ENCODE peak calls at places on chromosome 10, in ten cellular contexts. Z is Panc1, U is mesothelial cell of epicardium, N is PC-3, Q is neural crest cell, O is A549, G is astrocyte, A is heart left ventricle, W is nephron progenitor cell, V is cardiac fibroblast. X is an unnamed sample.

GRCh38 chr10:6530211-6530840 is 49.8 kb downstream of the PRKCQ start:
- DNase-seq in Q (no peak), O (no peak), W (no peak), V (no peak), A (no peak), N (no peak), G (no peak), U (no peak), Z (no peak), X (no peak)

GRCh38 chr10:33237736-33238624 is 96.5 kb downstream of the NRP1 start:
- DNase-seq in W (no peak), Z (peak), A (no peak), N (peak), G (peak), Q (no peak), V (peak), O (peak), U (no peak), X (no peak)

GRCh38 chr10:99233000-99233679 is 2.5 kb downstream of the HPSE2 start:
- DNase-seq in O (no peak), Q (no peak), G (no peak), U (no peak), Z (no peak), N (no peak), W (peak), V (no peak), A (no peak), X (no peak)

GRCh38 chr10:36634916-36635315 is 490.5 kb upstream of the ANKRD30A start:
- DNase-seq in O (no peak), W (no peak), Z (no peak), G (peak), V (peak), U (no peak), N (peak), Q (no peak), A (no peak), X (no peak)

GRCh38 chr10:12252882-12253546 is 57.0 kb downstream of the CDC123 start:
- DNase-seq in O (peak), Q (no peak), N (peak), V (no peak), Z (no peak), U (no peak), G (no peak), A (no peak), W (no peak), X (peak)

GRCh38 chr10:60914676-60915075 is 29.3 kb downstream of the RHOBTB1 start:
- DNase-seq in Q (no peak), U (no peak), N (no peak), O (no peak), G (peak), V (peak), Z (no peak), A (no peak), W (no peak), X (no peak)

GRCh38 chr10:78301481-78301880 is 267.8 kb downstream of the RPS24 start:
- DNase-seq in Q (no peak), V (no peak), O (no peak), A (no peak), N (no peak), Z (no peak), U (peak), G (no peak), W (no peak), X (no peak)

GRCh38 chr10:112189465-112189864 is 5.9 kb upstream of the GPAM start:
- DNase-seq in U (no peak), W (no peak), O (no peak), Q (no peak), Z (no peak), N (no peak), V (no peak), G (no peak), A (no peak), X (no peak)

GRCh38 chr10:103181244-103181643 is 11.8 kb downstream of the NT5C2 start:
- DNase-seq in V (peak), N (no peak), O (no peak), G (no peak), A (no peak), Z (no peak), W (no peak), Q (no peak), U (no peak), X (no peak)

GRCh38 chr10:47402681-47403301 is 18.7 kb upstream of the ZNF488 start:
- DNase-seq in N (peak), Q (no peak), V (peak), U (no peak), O (peak), Z (no peak), W (no peak), G (peak), A (peak), X (no peak)

GRCh38 chr10:130023454-130024230 is 59.6 kb upstream of the EBF3 start:
- DNase-seq in U (no peak), O (no peak), V (no peak), Q (no peak), G (no peak), A (no peak), N (peak), Z (no peak), W (no peak), X (no peak)

GRCh38 chr10:70760271-70760787 is 24.8 kb downstream of the TBATA start:
- DNase-seq in N (no peak), Z (no peak), U (no peak), V (no peak), G (no peak), O (no peak), A (no peak), Q (no peak), W (no peak), X (no peak)

GRCh38 chr10:79152423-79152817 is 83.7 kb downstream of the ZMIZ1 start:
- DNase-seq in U (no peak), V (no peak), A (no peak), Q (no peak), N (no peak), Z (no peak), W (no peak), O (no peak), G (no peak), X (no peak)

GRCh38 chr10:94607111-94607510 is 61.5 kb downstream of the HELLS start:
- DNase-seq in Z (no peak), G (no peak), N (no peak), Q (no peak), V (no peak), U (no peak), A (no peak), W (no peak), O (no peak), X (no peak)

GRCh38 chr10:31604141-31604540 is 285.1 kb downstream of the ZEB1 start:
- DNase-seq in V (no peak), U (no peak), O (no peak), G (no peak), Q (no peak), N (no peak), Z (no peak), W (peak), A (peak), X (no peak)

GRCh38 chr10:25169740-25170139 is 5.1 kb upstream of the GPR158 start:
- DNase-seq in Z (no peak), A (no peak), U (no peak), Q (no peak), O (no peak), V (no peak), N (no peak), G (no peak), W (no peak), X (no peak)

GRCh38 chr10:99689461-99689860 is 30.2 kb downstream of the ENTPD7 start:
- DNase-seq in U (no peak), V (no peak), N (no peak), Z (no peak), Q (no peak), W (no peak), O (no peak), G (peak), A (no peak), X (no peak)

GRCh38 chr10:91635401-91636400 is 2.8 kb upstream of the PPP1R3C start:
- DNase-seq in U (peak), Z (peak), N (peak), Q (peak), A (peak), V (peak), W (peak), G (peak), O (peak), X (peak)

GRCh38 chr10:31657471-31657844 is 271.2 kb downstream of the ARHGAP12 start:
- DNase-seq in U (no peak), V (peak), Z (no peak), O (no peak), N (no peak), A (no peak), G (no peak), W (no peak), Q (no peak), X (no peak)

GRCh38 chr10:2508971-2509605 is 558.3 kb upstream of the PFKP start:
- DNase-seq in U (no peak), W (no peak), N (no peak), V (no peak), O (no peak), Q (no peak), Z (no peak), G (peak), A (no peak), X (no peak)

GRCh38 chr10:43255644-43256431 is 11.0 kb downstream of the RASGEF1A start:
- DNase-seq in W (peak), Z (no peak), G (no peak), A (peak), Q (no peak), N (peak), O (peak), U (no peak), V (peak), X (peak)

GRCh38 chr10:72720814-72721665 is 29.1 kb downstream of the MCU start:
- DNase-seq in Q (no peak), Z (no peak), G (no peak), A (no peak), O (no peak), N (no peak), V (no peak), W (no peak), U (no peak), X (peak)

GRCh38 chr10:35486297-35486991 is 118.7 kb upstream of the GJD4 start:
- DNase-seq in Q (no peak), N (no peak), O (no peak), U (no peak), Z (no peak), G (no peak), A (no peak), W (no peak), V (no peak), X (no peak)

GRCh38 chr10:125633517-125633999 is 49.4 kb downstream of the TEX36 start:
- DNase-seq in V (no peak), G (peak), Z (no peak), W (no peak), Q (no peak), U (no peak), N (peak), O (peak), A (no peak), X (no peak)

GRCh38 chr10:101060951-101061813 is 607 bp upstream of the KAZALD1 start:
- DNase-seq in G (peak), O (peak), N (peak), Q (peak), W (peak), Z (no peak), A (peak), V (peak), U (peak), X (peak)

GRCh38 chr10:4474829-4475228 is 351.2 kb upstream of the AKR1E2 start:
- DNase-seq in U (no peak), A (no peak), N (peak), O (no peak), Z (no peak), Q (no peak), W (no peak), G (peak), V (no peak), X (no peak)

GRCh38 chr10:89644967-89645741 is at the start of gene PANK1:
- DNase-seq in V (peak), Z (peak), A (peak), O (peak), U (peak), Q (peak), G (peak), W (peak), N (peak), X (peak)

GRCh38 chr10:1063232-1063862 is 7.2 kb downstream of the WDR37 start:
- DNase-seq in G (no peak), W (no peak), Q (no peak), O (no peak), U (no peak), A (no peak), Z (no peak), N (no peak), V (no peak), X (no peak)

GRCh38 chr10:34585422-34586115 is 229.5 kb downstream of the PARD3 start:
- DNase-seq in U (no peak), G (no peak), W (no peak), Z (no peak), O (no peak), V (no peak), Q (no peak), A (no peak), N (no peak), X (no peak)

DNA sequence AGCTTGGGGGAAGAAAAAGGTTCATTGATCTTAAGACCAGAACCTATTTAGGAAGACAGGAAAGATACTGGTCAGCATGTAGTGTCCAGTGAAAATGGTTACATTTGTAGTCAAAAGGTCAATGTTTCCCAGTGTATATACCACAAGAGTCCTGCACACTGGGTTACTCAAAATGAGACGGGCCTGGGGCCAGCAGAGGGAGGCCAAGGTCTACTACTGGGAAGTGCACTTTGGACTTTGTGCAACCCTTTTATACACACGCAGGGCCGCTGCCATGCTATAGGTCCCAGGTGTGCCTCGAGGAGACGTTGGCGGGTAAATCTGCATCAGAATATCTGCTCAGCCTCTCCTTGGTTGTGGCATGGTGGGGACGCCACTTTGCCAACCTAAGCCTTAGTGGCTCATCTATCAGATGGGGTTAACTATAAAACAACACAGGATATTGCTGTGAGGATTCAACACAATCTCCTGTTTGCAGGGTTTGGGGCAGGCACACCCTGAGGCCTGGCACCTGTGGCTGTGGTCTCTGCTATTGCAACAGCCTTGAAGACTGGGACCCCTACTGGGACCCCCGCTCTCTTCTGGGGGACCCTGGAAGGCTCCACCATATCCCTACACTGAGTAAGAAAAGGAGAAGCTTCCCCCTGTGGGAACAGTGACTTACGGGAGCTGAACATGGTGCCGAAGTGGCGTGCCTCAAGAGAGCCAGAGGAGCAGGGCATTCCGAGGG is 19.7 kb downstream of the CLRN3 start:
- DNase-seq in G (no peak), Q (no peak), N (peak), A (no peak), V (no peak), Z (no peak), W (no peak), U (no peak), O (no peak), X (no peak)
- TF ChIP-seq CTCF in G (no peak), Q (peak), N (peak), A (no peak), V (no peak), Z (no peak), W (no peak), U (no peak), O (no peak), X (no peak)

GRCh38 chr10:52571018-52571417 is 201.6 kb downstream of the MBL2 start:
- DNase-seq in G (no peak), O (no peak), V (no peak), Z (no peak), U (no peak), Q (no peak), A (no peak), N (no peak), W (no peak), X (no peak)

GRCh38 chr10:52568309-52568708 is 204.3 kb downstream of the MBL2 start:
- DNase-seq in Z (no peak), N (peak), G (no peak), U (no peak), Q (no peak), W (no peak), O (no peak), A (no peak), V (no peak), X (no peak)

GRCh38 chr10:52566471-52567246 is 205.9 kb downstream of the MBL2 start:
- DNase-seq in W (no peak), V (peak), Z (peak), Q (no peak), N (peak), A (no peak), G (peak), O (peak), U (no peak), X (no peak)

GRCh38 chr10:52570490-52570889 is 202.1 kb downstream of the MBL2 start:
- DNase-seq in Q (no peak), Z (no peak), W (no peak), G (no peak), O (no peak), A (no peak), V (no peak), U (no peak), N (no peak), X (no peak)

GRCh38 chr10:52567247-52567580 is 205.4 kb downstream of the MBL2 start:
- DNase-seq in Q (no peak), A (no peak), Z (no peak), N (no peak), O (no peak), U (no peak), V (no peak), W (no peak), G (no peak), X (no peak)
- TF ChIP-seq CTCF in Q (no peak), A (peak), Z (peak), N (no peak), O (peak), U (peak), V (no peak), W (no peak), G (no peak), X (no peak)

DNA sequence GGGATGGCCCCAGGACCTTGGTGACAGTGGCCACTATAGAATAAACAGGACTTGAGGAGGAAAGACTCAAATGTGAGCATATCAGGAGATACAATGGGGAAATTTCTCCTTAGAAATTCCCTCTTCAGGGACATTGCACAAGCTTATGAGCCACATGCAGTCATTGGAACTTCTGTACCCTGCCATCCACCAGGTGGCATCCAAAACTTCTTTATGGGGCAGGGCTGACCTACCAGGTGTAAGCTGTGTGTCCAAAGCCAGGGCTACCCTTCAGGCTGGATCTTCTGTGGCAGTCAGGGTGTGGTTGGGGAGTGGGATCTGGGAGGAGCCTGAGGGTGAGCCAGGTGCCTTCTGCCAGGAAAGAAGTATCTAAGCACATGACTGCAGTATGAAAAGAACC is 36.6 kb upstream of the LRRC18 start:
- DNase-seq in O (peak), G (no peak), U (no peak), W (no peak), Z (no peak), Q (no peak), N (peak), A (peak), V (peak), X (no peak)
- TF ChIP-seq CTCF in O (peak), G (peak), U (no peak), W (no peak), Z (no peak), Q (peak), N (peak), A (peak), V (no peak), X (no peak)

GRCh38 chr10:16519908-16520861 is 1.5 kb downstream of the C1QL3 start:
- DNase-seq in V (no peak), Q (no peak), W (peak), Z (no peak), O (no peak), G (no peak), A (no peak), U (no peak), N (no peak), X (peak)

GRCh38 chr10:16521311-16522016 is at the start of gene C1QL3:
- DNase-seq in G (peak), W (peak), U (peak), N (peak), Q (peak), V (peak), Z (no peak), A (no peak), O (no peak), X (peak)

GRCh38 chr10:16519250-16519907 is 2.3 kb downstream of the C1QL3 start:
- DNase-seq in U (no peak), G (no peak), Q (no peak), N (no peak), V (no peak), O (no peak), Z (no peak), A (no peak), W (peak), X (peak)

GRCh38 chr10:16518822-16519221 is 2.9 kb downstream of the C1QL3 start:
- DNase-seq in V (no peak), Z (no peak), O (no peak), Q (no peak), U (no peak), N (peak), G (no peak), A (no peak), W (no peak), X (no peak)

GRCh38 chr10:16520900-16521299 is 779 bp downstream of the C1QL3 start:
- DNase-seq in N (peak), Z (no peak), A (peak), U (peak), O (no peak), G (no peak), V (peak), W (peak), Q (peak), X (peak)
- TF ChIP-seq CTCF in N (peak), Z (peak), A (peak), U (no peak), O (no peak), G (no peak), V (peak), W (no peak), Q (no peak), X (peak)

GRCh38 chr10:82211331-82211730 is 336.3 kb downstream of the NRG3 start:
- DNase-seq in Z (no peak), A (no peak), W (no peak), N (no peak), V (peak), U (no peak), Q (no peak), O (no peak), G (no peak), X (no peak)

GRCh38 chr10:82212753-82213152 is 337.8 kb downstream of the NRG3 start:
- DNase-seq in W (no peak), Q (no peak), U (no peak), N (no peak), O (no peak), A (no peak), Z (no peak), V (no peak), G (no peak), X (no peak)

GRCh38 chr10:82213784-82214183 is 338.8 kb downstream of the NRG3 start:
- DNase-seq in O (no peak), U (no peak), Q (no peak), W (no peak), N (no peak), Z (no peak), A (no peak), V (no peak), G (no peak), X (no peak)
- TF ChIP-seq CTCF in O (no peak), U (no peak), Q (no peak), W (no peak), N (no peak), Z (no peak), A (no peak), V (no peak), G (no peak), X (no peak)

DNA sequence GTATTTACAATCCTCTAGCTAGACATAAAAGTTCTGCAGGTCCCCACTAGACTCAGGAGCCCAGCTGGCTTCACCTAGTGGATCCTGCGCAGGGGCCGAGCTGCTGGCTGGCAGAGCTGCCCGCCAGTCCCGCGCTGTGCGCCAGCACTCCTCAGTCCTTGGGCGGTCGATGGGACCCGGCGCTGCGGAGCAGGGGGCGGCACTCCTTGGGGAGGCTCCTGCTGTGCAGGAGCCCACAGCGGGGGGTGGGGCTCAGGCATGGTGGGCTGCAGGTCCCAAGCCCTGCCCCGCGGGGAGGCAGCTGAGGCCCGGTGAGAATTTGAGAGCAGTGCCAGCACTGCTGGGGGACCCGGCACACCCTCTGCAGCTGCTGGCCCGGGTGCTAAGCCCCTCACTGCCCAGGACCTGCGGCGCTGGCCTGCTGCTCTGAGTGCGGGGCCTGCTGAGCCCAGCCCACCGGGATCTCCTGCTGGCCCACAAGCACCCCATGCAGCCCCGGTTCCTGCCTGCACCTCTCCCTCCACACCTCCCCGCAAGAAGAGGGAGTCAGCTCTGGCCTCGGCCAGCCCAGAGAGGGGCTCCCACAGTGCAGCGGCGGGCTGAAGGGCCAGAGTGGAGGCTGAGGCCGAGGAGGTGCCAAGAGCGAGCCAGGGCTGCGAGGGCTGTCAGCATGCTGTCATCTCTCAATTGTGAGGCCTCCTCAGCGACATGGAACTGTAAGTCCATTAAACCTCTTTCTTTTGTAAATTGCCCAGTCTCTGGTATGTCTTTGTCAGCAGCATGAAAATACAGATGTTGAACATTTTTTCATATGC is 63.1 kb downstream of the TFAM start:
- DNase-seq in A (no peak), O (no peak), V (no peak), U (no peak), G (no peak), N (no peak), Q (no peak), Z (no peak), W (no peak), X (no peak)
- TF ChIP-seq CTCF in A (no peak), O (no peak), V (no peak), U (no peak), G (no peak), N (no peak), Q (no peak), Z (no peak), W (no peak), X (no peak)

X was measured in glutamatergic neuron.